ENCODE peak calls at places on chromosome 5, in ten cellular contexts. One of them, this sample, is unnamed.

GRCh38 chr5:33890633-33891032 is 1.2 kb downstream of the ADAMTS12 start:
- DNase-seq in NAMALWA: no peak
- DNase-seq in activated effector memory CD4-positive, alpha-beta T cell treated with Interleukin-2 at 50 U/mL for 16 hours: no peak
- DNase-seq in psoas muscle: no peak
- DNase-seq in CD8-positive, alpha-beta T cell: no peak
- DNase-seq in Ammon's horn: no peak
- DNase-seq in NCI-H460: no peak
- DNase-seq in SW480: no peak
- DNase-seq in ovary: no peak
- DNase-seq in colonic mucosa: no peak
- DNase-seq in this sample: no peak

GRCh38 chr5:67536892-67537291 is 340.3 kb upstream of the CD180 start:
- DNase-seq in NAMALWA: no peak
- DNase-seq in activated effector memory CD4-positive, alpha-beta T cell treated with Interleukin-2 at 50 U/mL for 16 hours: no peak
- DNase-seq in psoas muscle: no peak
- DNase-seq in CD8-positive, alpha-beta T cell: no peak
- DNase-seq in Ammon's horn: no peak
- DNase-seq in NCI-H460: no peak
- DNase-seq in SW480: no peak
- DNase-seq in ovary: no peak
- DNase-seq in colonic mucosa: no peak
- DNase-seq in this sample: no peak

GRCh38 chr5:326109-326508 is 4.6 kb downstream of the AHRR start:
- DNase-seq in NAMALWA: no peak
- DNase-seq in activated effector memory CD4-positive, alpha-beta T cell treated with Interleukin-2 at 50 U/mL for 16 hours: no peak
- DNase-seq in psoas muscle: no peak
- DNase-seq in CD8-positive, alpha-beta T cell: no peak
- DNase-seq in Ammon's horn: no peak
- DNase-seq in NCI-H460: no peak
- DNase-seq in SW480: no peak
- DNase-seq in ovary: no peak
- DNase-seq in colonic mucosa: no peak
- DNase-seq in this sample: no peak

GRCh38 chr5:119355636-119356383 is at the start of gene TNFAIP8:
- DNase-seq in NAMALWA: peak; percentile 66
- DNase-seq in activated effector memory CD4-positive, alpha-beta T cell treated with Interleukin-2 at 50 U/mL for 16 hours: peak; percentile 40
- DNase-seq in psoas muscle: peak; percentile 39
- DNase-seq in CD8-positive, alpha-beta T cell: peak; percentile 43
- DNase-seq in Ammon's horn: peak; percentile 30
- DNase-seq in NCI-H460: no peak
- DNase-seq in SW480: peak; percentile 11
- DNase-seq in ovary: peak; percentile 33
- DNase-seq in colonic mucosa: peak; percentile 64
- DNase-seq in this sample: peak; percentile 76

GRCh38 chr5:156232251-156232869 is 94.6 kb upstream of the SGCD start:
- DNase-seq in NAMALWA: no peak
- DNase-seq in activated effector memory CD4-positive, alpha-beta T cell treated with Interleukin-2 at 50 U/mL for 16 hours: no peak
- DNase-seq in psoas muscle: no peak
- DNase-seq in CD8-positive, alpha-beta T cell: no peak
- DNase-seq in Ammon's horn: no peak
- DNase-seq in NCI-H460: no peak
- DNase-seq in SW480: no peak
- DNase-seq in ovary: no peak
- DNase-seq in colonic mucosa: no peak
- DNase-seq in this sample: no peak

GRCh38 chr5:112136773-112137172 is 282.3 kb downstream of the EPB41L4A start:
- DNase-seq in NAMALWA: no peak
- DNase-seq in activated effector memory CD4-positive, alpha-beta T cell treated with Interleukin-2 at 50 U/mL for 16 hours: no peak
- DNase-seq in psoas muscle: no peak
- DNase-seq in CD8-positive, alpha-beta T cell: no peak
- DNase-seq in Ammon's horn: no peak
- DNase-seq in NCI-H460: no peak
- DNase-seq in SW480: no peak
- DNase-seq in ovary: no peak
- DNase-seq in colonic mucosa: no peak
- DNase-seq in this sample: no peak

GRCh38 chr5:96651047-96651446 is 11.1 kb upstream of the CAST start:
- DNase-seq in NAMALWA: no peak
- DNase-seq in activated effector memory CD4-positive, alpha-beta T cell treated with Interleukin-2 at 50 U/mL for 16 hours: no peak
- DNase-seq in psoas muscle: no peak
- DNase-seq in CD8-positive, alpha-beta T cell: no peak
- DNase-seq in Ammon's horn: peak; percentile 16
- DNase-seq in NCI-H460: no peak
- DNase-seq in SW480: no peak
- DNase-seq in ovary: no peak
- DNase-seq in colonic mucosa: no peak
- DNase-seq in this sample: no peak

GRCh38 chr5:142644127-142644526 is 41.8 kb downstream of the FGF1 start:
- DNase-seq in NAMALWA: no peak
- DNase-seq in activated effector memory CD4-positive, alpha-beta T cell treated with Interleukin-2 at 50 U/mL for 16 hours: no peak
- DNase-seq in psoas muscle: no peak
- DNase-seq in CD8-positive, alpha-beta T cell: no peak
- DNase-seq in Ammon's horn: no peak
- DNase-seq in NCI-H460: no peak
- DNase-seq in SW480: no peak
- DNase-seq in ovary: no peak
- DNase-seq in colonic mucosa: no peak
- DNase-seq in this sample: no peak

GRCh38 chr5:149764086-149764485 is 34.0 kb downstream of the PPARGC1B start:
- DNase-seq in NAMALWA: no peak
- DNase-seq in activated effector memory CD4-positive, alpha-beta T cell treated with Interleukin-2 at 50 U/mL for 16 hours: no peak
- DNase-seq in psoas muscle: no peak
- DNase-seq in CD8-positive, alpha-beta T cell: no peak
- DNase-seq in Ammon's horn: no peak
- DNase-seq in NCI-H460: no peak
- DNase-seq in SW480: no peak
- DNase-seq in ovary: no peak
- DNase-seq in colonic mucosa: no peak
- DNase-seq in this sample: no peak

GRCh38 chr5:149264432-149265069 is 7.1 kb upstream of the AFAP1L1 start:
- DNase-seq in NAMALWA: peak; percentile 40
- DNase-seq in activated effector memory CD4-positive, alpha-beta T cell treated with Interleukin-2 at 50 U/mL for 16 hours: peak; percentile 47
- DNase-seq in psoas muscle: no peak
- DNase-seq in CD8-positive, alpha-beta T cell: peak; percentile 54
- DNase-seq in Ammon's horn: no peak
- DNase-seq in NCI-H460: no peak
- DNase-seq in SW480: peak; percentile 75
- DNase-seq in ovary: no peak
- DNase-seq in colonic mucosa: peak; percentile 32
- DNase-seq in this sample: peak; percentile 73

GRCh38 chr5:34790087-34790486 is 48.9 kb upstream of the TTC23L start:
- DNase-seq in NAMALWA: no peak
- DNase-seq in activated effector memory CD4-positive, alpha-beta T cell treated with Interleukin-2 at 50 U/mL for 16 hours: no peak
- DNase-seq in psoas muscle: no peak
- DNase-seq in CD8-positive, alpha-beta T cell: no peak
- DNase-seq in Ammon's horn: no peak
- DNase-seq in NCI-H460: no peak
- DNase-seq in SW480: no peak
- DNase-seq in ovary: no peak
- DNase-seq in colonic mucosa: no peak
- DNase-seq in this sample: no peak

GRCh38 chr5:104778-105296 is 12.9 kb downstream of the PLEKHG4B start:
- DNase-seq in NAMALWA: no peak
- DNase-seq in activated effector memory CD4-positive, alpha-beta T cell treated with Interleukin-2 at 50 U/mL for 16 hours: no peak
- DNase-seq in psoas muscle: no peak
- DNase-seq in CD8-positive, alpha-beta T cell: no peak
- DNase-seq in Ammon's horn: no peak
- DNase-seq in NCI-H460: no peak
- DNase-seq in SW480: no peak
- DNase-seq in ovary: no peak
- DNase-seq in colonic mucosa: no peak
- DNase-seq in this sample: no peak

GRCh38 chr5:151896041-151896691 is 28.5 kb downstream of the GLRA1 start:
- DNase-seq in NAMALWA: no peak
- DNase-seq in activated effector memory CD4-positive, alpha-beta T cell treated with Interleukin-2 at 50 U/mL for 16 hours: no peak
- DNase-seq in psoas muscle: no peak
- DNase-seq in CD8-positive, alpha-beta T cell: no peak
- DNase-seq in Ammon's horn: no peak
- DNase-seq in NCI-H460: no peak
- DNase-seq in SW480: no peak
- DNase-seq in ovary: no peak
- DNase-seq in colonic mucosa: no peak
- DNase-seq in this sample: no peak